ENCODE peak calls at places on chromosomes 5 and 9, in six cellular contexts. H, M, B, K, F and U are unnamed samples.

GRCh38 chr9:21967169-21967568 is 27.0 kb downstream of the CDKN2A start:
- DNase-seq in M (no peak), F (no peak), H (peak; percentile 37), B (no peak), K (no peak), U (no peak)

GRCh38 chr5:15222156-15222555 is 277.8 kb upstream of the FBXL7 start:
- DNase-seq in B (no peak), F (no peak), H (no peak), M (no peak), K (no peak), U (no peak)

GRCh38 chr9:127828262-127829031 is 25.8 kb downstream of the FPGS start:
- DNase-seq in K (peak; percentile 83), M (no peak), H (peak; percentile 96), F (peak; percentile 36), B (peak; percentile 49), U (no peak)

GRCh38 chr5:132086277-132086794 is 12.7 kb downstream of the CSF2 start:
- DNase-seq in M (peak; percentile 59), H (no peak), F (peak; percentile 91), K (no peak), B (peak; percentile 95), U (peak; percentile 30)

GRCh38 chr5:29148581-29148980 is 2044.9 kb upstream of the CDH6 start:
- DNase-seq in K (no peak), M (no peak), F (no peak), H (peak; percentile 14), B (no peak), U (no peak)

GRCh38 chr5:96692436-96692835 is 30.3 kb downstream of the CAST start:
- DNase-seq in B (peak; percentile 43), M (peak; percentile 63), K (no peak), F (no peak), H (no peak), U (no peak)

GRCh38 chr9:876425-876824 is 34.9 kb downstream of the DMRT1 start:
- DNase-seq in M (no peak), B (no peak), K (no peak), F (no peak), H (no peak), U (no peak)

GRCh38 chr9:38281917-38282316 is 110.6 kb upstream of the ALDH1B1 start:
- DNase-seq in M (no peak), H (no peak), K (no peak), B (no peak), F (no peak), U (no peak)

GRCh38 chr9:36204906-36205547 is 14.3 kb downstream of the CLTA start:
- DNase-seq in H (peak; percentile 35), M (no peak), F (no peak), K (no peak), B (no peak), U (no peak)

GRCh38 chr5:6904822-6905221 is 191.6 kb downstream of the TENT4A start:
- DNase-seq in B (no peak), H (no peak), F (no peak), M (no peak), K (no peak), U (no peak)

GRCh38 chr5:135229122-135229521 is 169.9 kb downstream of the MACROH2A1 start:
- DNase-seq in H (no peak), K (no peak), F (no peak), B (no peak), M (no peak), U (no peak)

GRCh38 chr9:38249587-38250210 is 142.8 kb upstream of the ALDH1B1 start:
- DNase-seq in B (no peak), K (no peak), H (no peak), F (no peak), M (no peak), U (no peak)

GRCh38 chr5:137220523-137220927 is 278.6 kb downstream of the SPOCK1 start:
- DNase-seq in B (peak; percentile 86), M (peak; percentile 92), H (peak; percentile 70), F (peak; percentile 93), K (peak; percentile 76), U (peak; percentile 60)

GRCh38 chr9:113446323-113446740 is 17.2 kb upstream of the RGS3 start:
- DNase-seq in K (peak; percentile 47), M (no peak), B (peak; percentile 31), F (peak; percentile 67), H (peak; percentile 50), U (peak; percentile 65)

GRCh38 chr9:6675268-6675667 is 29.7 kb upstream of the GLDC start:
- DNase-seq in F (no peak), M (no peak), B (no peak), K (no peak), H (no peak), U (no peak)

GRCh38 chr5:77645158-77645994 is 6.9 kb upstream of the OTP start:
- DNase-seq in K (peak; percentile 13), F (no peak), B (no peak), H (peak; percentile 88), M (no peak), U (peak; percentile 43)

GRCh38 chr5:77642915-77643653 is 4.6 kb upstream of the OTP start:
- DNase-seq in K (no peak), F (no peak), B (no peak), H (peak; percentile 78), M (no peak), U (no peak)

GRCh38 chr5:77641963-77642589 is 3.6 kb upstream of the OTP start:
- DNase-seq in M (no peak), B (no peak), F (no peak), H (peak; percentile 48), K (no peak), U (no peak)

GRCh38 chr5:77644443-77645157 is 6.1 kb upstream of the OTP start:
- DNase-seq in M (no peak), H (peak; percentile 79), B (no peak), K (no peak), F (no peak), U (no peak)

DNA sequence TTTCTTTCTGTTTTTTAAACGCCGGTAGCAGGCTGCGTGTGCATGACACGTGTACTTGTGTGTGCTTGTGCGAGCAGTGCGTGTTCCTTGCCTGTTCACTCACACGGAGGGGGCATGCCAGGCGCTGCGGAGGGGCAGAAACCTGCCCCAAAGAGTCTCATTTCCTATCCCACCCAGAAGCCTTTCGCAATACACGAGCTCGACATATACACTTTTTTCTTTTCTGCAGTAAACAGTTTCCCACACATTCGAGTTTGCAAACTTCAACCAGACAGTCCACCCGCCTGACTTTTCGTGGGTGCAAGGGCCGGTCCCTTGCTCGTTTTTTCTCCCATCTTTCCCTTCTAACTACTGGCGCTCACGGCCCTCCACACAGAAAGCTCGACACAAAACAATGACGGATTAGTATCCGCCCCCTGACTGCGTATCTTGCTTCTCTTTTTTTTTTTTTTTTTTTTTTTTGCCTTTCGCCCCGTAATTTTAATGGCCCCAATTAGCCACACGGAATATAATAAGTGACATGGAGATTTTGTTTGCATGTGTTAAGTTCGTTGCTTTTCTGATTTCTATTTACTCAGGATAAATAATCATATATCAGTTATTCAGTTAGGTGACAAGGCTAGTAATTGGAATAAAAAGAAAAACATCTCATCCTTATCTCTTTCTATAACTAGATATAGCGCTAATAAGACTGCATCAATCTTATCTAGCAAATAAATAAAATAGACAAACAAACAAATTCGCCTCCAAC is 5.3 kb upstream of the OTP start:
- DNase-seq in F (no peak), H (peak; percentile 77), B (no peak), M (no peak), K (no peak), U (no peak)
- TF ChIP-seq EZH2 in F (no peak), H (peak; percentile 46), B (peak; percentile 49), M (no peak), K (no peak), U (no peak)

DNA sequence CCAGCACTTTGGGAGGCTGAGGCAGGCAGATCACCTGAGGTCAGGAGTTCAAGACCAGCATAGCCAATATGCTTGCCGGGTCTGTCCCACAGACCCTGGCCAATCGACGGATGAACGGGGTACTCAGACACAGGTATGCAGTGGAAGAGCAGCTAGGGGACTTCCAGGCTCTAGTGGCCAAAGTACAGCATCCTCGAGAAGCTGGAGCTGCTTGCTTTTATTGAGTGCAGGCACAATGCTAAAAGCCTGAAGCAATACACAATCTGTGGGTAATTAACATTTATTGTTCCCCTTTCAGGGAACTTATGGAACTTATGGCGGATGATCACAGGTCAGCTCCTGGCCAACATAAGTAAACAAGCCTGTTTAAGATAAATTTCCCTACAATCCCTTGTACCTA is 32.8 kb upstream of the SEMA4D start:
- DNase-seq in H (no peak), F (no peak), K (no peak), M (no peak), B (no peak), U (no peak)
- H3K27ac ChIP-seq in H (no peak overlapping the region), F (no peak overlapping the region), K (no peak overlapping the region), M (no peak overlapping the region), B (no peak overlapping the region), U (no peak overlapping the region)

GRCh38 chr5:173926359-173926758 is 38.2 kb downstream of the CPEB4 start:
- DNase-seq in H (no peak), K (no peak), M (no peak), F (peak; percentile 81), B (peak; percentile 52), U (no peak)

GRCh38 chr5:173925449-173926071 is 37.4 kb downstream of the CPEB4 start:
- DNase-seq in K (no peak), M (no peak), H (peak; percentile 55), B (peak; percentile 36), F (peak; percentile 72), U (peak; percentile 38)

GRCh38 chr5:173922527-173922926 is 34.4 kb downstream of the CPEB4 start:
- DNase-seq in F (no peak), M (no peak), K (no peak), H (no peak), B (no peak), U (no peak)

GRCh38 chr5:173923236-173924104 is 35.3 kb downstream of the CPEB4 start:
- DNase-seq in F (no peak), B (peak; percentile 66), H (peak; percentile 18), K (no peak), M (no peak), U (no peak)

DNA sequence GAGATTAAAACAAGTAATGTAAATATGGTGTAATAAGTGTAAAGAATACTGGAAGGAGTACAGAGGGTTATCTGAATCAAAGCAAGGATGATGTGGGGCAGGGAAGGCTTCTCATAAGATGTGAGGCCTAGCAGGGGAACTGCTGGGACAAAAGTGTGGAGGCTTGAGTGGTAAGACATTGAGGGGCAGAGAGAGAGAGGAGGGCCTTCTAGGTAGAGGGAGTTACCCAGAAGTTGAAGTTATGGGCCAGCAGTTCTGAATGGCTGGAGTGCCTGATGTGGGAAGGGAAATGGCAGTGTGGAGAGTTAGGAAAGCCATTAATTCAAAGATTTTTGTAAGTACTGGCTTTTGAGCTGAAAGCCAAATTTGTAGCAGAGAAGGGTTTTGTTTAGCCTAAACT is 36.8 kb downstream of the CPEB4 start:
- DNase-seq in F (no peak), B (no peak), M (no peak), H (no peak), K (no peak), U (no peak)
- H3K4me1 ChIP-seq in F (peaks cover 35% of the 10 kb centered on the region), B (peaks cover 7% of the 10 kb centered on the region), M (peaks cover 13% of the 10 kb centered on the region), H (peaks cover 39% of the 10 kb centered on the region), K (peaks cover 69% of the 10 kb centered on the region), U (no peaks in the 10 kb centered on the region)

GRCh38 chr9:137788561-137789294 is 88.9 kb upstream of the CACNA1B start:
- DNase-seq in M (no peak), H (no peak), F (no peak), B (no peak), K (no peak), U (no peak)

GRCh38 chr9:137787786-137788505 is 89.6 kb upstream of the CACNA1B start:
- DNase-seq in H (no peak), F (no peak), B (no peak), M (no peak), K (no peak), U (no peak)

GRCh38 chr9:137785704-137786161 is 91.8 kb upstream of the CACNA1B start:
- DNase-seq in M (no peak), K (peak; percentile 87), B (no peak), H (peak; percentile 56), F (no peak), U (no peak)

GRCh38 chr9:137786511-137786920 is 91.1 kb upstream of the CACNA1B start:
- DNase-seq in M (no peak), F (no peak), H (no peak), B (no peak), K (no peak), U (no peak)

GRCh38 chr9:137787376-137787775 is 90.2 kb upstream of the CACNA1B start:
- DNase-seq in B (no peak), H (no peak), M (no peak), K (no peak), F (no peak), U (no peak)
- TF ChIP-seq EZH2 in B (no peak), H (no peak), M (no peak), K (no peak), F (no peak), U (no peak)